ENCODE peak calls at places on chromosomes 3 and 15, in four cellular contexts. Q is IMR-90, H is H1, M is H9. B is an unnamed sample.

GRCh38 chr3:153628591-153628990 is 466.6 kb downstream of the RAP2B start:
- DNase-seq in M (no peak), H (no peak), Q (no peak), B (no peak)

GRCh38 chr3:157087398-157088132 is 72.4 kb downstream of the CCNL1 start:
- DNase-seq in Q (no peak), H (no peak), M (no peak), B (no peak)

GRCh38 chr15:62079594-62079993 is 12.8 kb downstream of the C2CD4A start:
- DNase-seq in H (no peak), Q (no peak), M (no peak), B (no peak)

GRCh38 chr3:196624008-196624790 is 15.3 kb upstream of the NRROS start:
- DNase-seq in Q (no peak), M (no peak), H (no peak), B (no peak)

GRCh38 chr3:159236306-159236705 is 434.5 kb downstream of the MFSD1 start:
- DNase-seq in M (no peak), Q (no peak), H (no peak), B (no peak)

GRCh38 chr15:78204351-78205309 is 29.7 kb downstream of the ACSBG1 start:
- DNase-seq in Q (no peak), M (peak), H (no peak), B (no peak)

GRCh38 chr15:45660231-45660979 is 25.6 kb downstream of the SQOR start:
- DNase-seq in H (no peak), Q (peak), M (no peak), B (peak)

GRCh38 chr15:69852482-69853275 is 245.0 kb downstream of the TLE3 start:
- DNase-seq in M (no peak), Q (peak), H (no peak), B (no peak)

GRCh38 chr3:127593187-127593586 is 2.7 kb upstream of the TPRA1 start:
- DNase-seq in H (no peak), M (no peak), Q (no peak), B (no peak)

GRCh38 chr15:80639168-80639555 is 55.9 kb upstream of the ABHD17C start:
- DNase-seq in Q (no peak), H (no peak), M (no peak), B (no peak)

GRCh38 chr3:48607519-48607918 is 1.9 kb downstream of the UQCRC1 start:
- DNase-seq in M (no peak), H (no peak), Q (no peak), B (no peak)

GRCh38 chr3:184040010-184040409 is 8.5 kb downstream of the HTR3D start:
- DNase-seq in M (peak), H (no peak), Q (peak), B (peak)

GRCh38 chr15:24772709-24773373 is 97.3 kb downstream of the NPAP1 start:
- DNase-seq in H (peak), Q (peak), M (peak), B (peak)

GRCh38 chr3:72629191-72629611 is 219.0 kb downstream of the SHQ1 start:
- DNase-seq in M (no peak), H (no peak), Q (no peak), B (peak)

GRCh38 chr15:58346361-58346760 is 85.4 kb upstream of the LIPC start:
- DNase-seq in M (no peak), Q (no peak), H (no peak), B (peak)

GRCh38 chr3:10286596-10287295 is 6.0 kb downstream of the GHRL start:
- DNase-seq in Q (peak), H (peak), M (peak), B (peak)

GRCh38 chr3:41304603-41305002 is 105.3 kb downstream of the CTNNB1 start:
- DNase-seq in H (no peak), M (no peak), Q (peak), B (no peak)

GRCh38 chr15:67840747-67841634 is 1.1 kb upstream of the RNU6-1 start:
- DNase-seq in H (no peak), M (no peak), Q (peak), B (peak)

GRCh38 chr3:168684519-168684918 is 588.8 kb upstream of the GOLIM4 start:
- DNase-seq in H (no peak), Q (no peak), M (no peak), B (peak)

GRCh38 chr15:25362545-25362944 is 76.3 kb downstream of the UBE3A start:
- DNase-seq in M (no peak), H (no peak), Q (no peak), B (no peak)

GRCh38 chr15:68326711-68327412 is 49.3 kb downstream of the FEM1B start:
- DNase-seq in Q (no peak), H (no peak), M (no peak), B (no peak)

GRCh38 chr15:31792611-31793199 is 237.6 kb upstream of the CHRNA7 start:
- DNase-seq in M (no peak), H (no peak), Q (no peak), B (no peak)

GRCh38 chr15:92910451-92910850 is 10.3 kb downstream of the CHD2 start:
- DNase-seq in M (no peak), H (no peak), Q (no peak), B (no peak)

GRCh38 chr15:64251121-64251520 is 88.3 kb upstream of the PPIB start:
- DNase-seq in M (no peak), Q (peak), H (no peak), B (no peak)

GRCh38 chr3:197516517-197516889 is 39.3 kb downstream of the BDH1 start:
- DNase-seq in M (no peak), Q (peak), H (no peak), B (peak)

GRCh38 chr15:98304366-98304765 is 343.9 kb downstream of the ARRDC4 start:
- DNase-seq in Q (no peak), M (no peak), H (no peak), B (no peak)

GRCh38 chr15:40243126-40243810 is 4.4 kb downstream of the PAK6 start:
- DNase-seq in M (no peak), H (no peak), Q (no peak), B (no peak)

GRCh38 chr3:161028485-161029018 is 76.6 kb downstream of the B3GALNT1 start:
- DNase-seq in H (peak), M (no peak), Q (no peak), B (peak)

GRCh38 chr3:8959683-8960082 is 3.6 kb downstream of the RAD18 start:
- DNase-seq in M (no peak), H (no peak), Q (no peak), B (no peak)

GRCh38 chr3:121951291-121951690 is 57.1 kb downstream of the SLC15A2 start:
- DNase-seq in M (no peak), H (no peak), Q (peak), B (no peak)

GRCh38 chr3:194023501-194024280 is 112.3 kb upstream of the HES1 start:
- DNase-seq in Q (no peak), M (no peak), H (no peak), B (no peak)

GRCh38 chr15:40815042-40815678 is 7.9 kb upstream of the DNAJC17 start:
- DNase-seq in M (no peak), Q (no peak), H (no peak), B (no peak)

GRCh38 chr3:195808741-195809290 is 2.9 kb downstream of the MUC4 start:
- DNase-seq in Q (no peak), H (no peak), M (no peak), B (peak)

GRCh38 chr3:104908761-104909160 is 457.9 kb upstream of the ALCAM start:
- DNase-seq in Q (no peak), H (no peak), M (no peak), B (peak)

GRCh38 chr15:29538110-29538509 is 268.5 kb upstream of the NSMCE3 start:
- DNase-seq in M (no peak), Q (no peak), H (no peak), B (no peak)

GRCh38 chr3:24853685-24854341 is 359.2 kb upstream of the THRB start:
- DNase-seq in M (no peak), H (no peak), Q (no peak), B (no peak)

GRCh38 chr15:81531971-81532370 is 158.0 kb upstream of the TMC3 start:
- DNase-seq in M (no peak), H (no peak), Q (peak), B (no peak)

GRCh38 chr3:145692751-145693150 is 468.2 kb downstream of the PLOD2 start:
- DNase-seq in M (no peak), H (no peak), Q (no peak), B (peak)

GRCh38 chr3:103873897-103874545 is 1439.2 kb downstream of the ZPLD1 start:
- DNase-seq in H (no peak), M (no peak), Q (no peak), B (no peak)
- H4K5ac ChIP-seq in H (no peak), M (no peak), Q (no peak), B (no peak)

GRCh38 chr15:49327927-49328326 is 95.1 kb upstream of the FGF7 start:
- DNase-seq in H (no peak), M (no peak), Q (no peak), B (no peak)

GRCh38 chr15:49330166-49330565 is 92.9 kb upstream of the FGF7 start:
- DNase-seq in M (no peak), Q (peak), H (no peak), B (no peak)

GRCh38 chr15:49328941-49329340 is 94.1 kb upstream of the FGF7 start:
- DNase-seq in Q (no peak), M (no peak), H (peak), B (peak)

GRCh38 chr15:49331951-49332350 is 91.1 kb upstream of the FGF7 start:
- DNase-seq in Q (peak), M (no peak), H (no peak), B (no peak)
- H4K5ac ChIP-seq in Q (no peak), M (peak), H (no peak), B (no peak)

GRCh38 chr3:123422457-123422856 is 26.4 kb downstream of the ADCY5 start:
- DNase-seq in M (peak), H (no peak), Q (no peak), B (peak)

GRCh38 chr3:123421353-123422174 is 27.3 kb downstream of the ADCY5 start:
- DNase-seq in M (no peak), Q (no peak), H (no peak), B (no peak)

GRCh38 chr3:123419850-123420292 is 29.0 kb downstream of the ADCY5 start:
- DNase-seq in M (no peak), H (no peak), Q (no peak), B (no peak)

GRCh38 chr3:123419156-123419849 is 29.6 kb downstream of the ADCY5 start:
- DNase-seq in H (no peak), M (no peak), Q (no peak), B (no peak)

DNA sequence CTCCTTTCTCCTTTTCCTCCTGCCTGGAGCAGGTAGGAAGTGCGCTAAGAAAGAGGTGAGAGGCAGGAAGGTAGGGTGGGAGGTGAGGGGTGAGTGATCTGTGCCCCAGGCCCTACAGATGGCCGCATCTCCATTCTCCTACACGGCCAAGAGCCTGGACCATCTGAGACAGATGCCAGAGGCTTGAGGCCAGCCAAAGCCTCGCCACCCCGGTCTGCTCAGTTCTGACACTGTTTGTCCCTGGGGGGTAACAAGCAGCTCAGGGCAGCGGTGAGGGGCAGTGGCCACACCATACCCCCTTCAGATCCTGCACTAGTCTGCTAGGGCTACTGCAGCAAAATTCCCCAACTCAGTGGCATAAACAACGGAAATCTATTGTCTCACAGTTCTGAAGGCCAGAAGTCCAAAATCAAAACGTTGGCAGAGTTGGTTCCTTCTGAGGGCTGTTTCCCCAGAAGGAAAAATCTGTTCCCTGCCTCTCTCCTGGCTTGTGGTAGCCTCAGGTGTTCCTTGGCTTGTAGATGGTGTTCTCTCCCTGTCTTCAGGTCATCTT is 28.4 kb downstream of the ADCY5 start:
- DNase-seq in Q (no peak), M (no peak), H (no peak), B (no peak)
- H4K5ac ChIP-seq in Q (no peak), M (no peak), H (no peak), B (no peak)

GRCh38 chr3:14359348-14359747 is 43.1 kb upstream of the SLC6A6 start:
- DNase-seq in Q (no peak), H (no peak), M (no peak), B (no peak)

GRCh38 chr3:14358426-14359211 is 43.8 kb upstream of the SLC6A6 start:
- DNase-seq in H (no peak), Q (peak), M (no peak), B (no peak)

GRCh38 chr3:14362890-14363289 is 39.5 kb upstream of the SLC6A6 start:
- DNase-seq in H (no peak), Q (no peak), M (no peak), B (no peak)

GRCh38 chr3:14361068-14361677 is 41.2 kb upstream of the SLC6A6 start:
- DNase-seq in Q (no peak), H (no peak), M (no peak), B (no peak)

GRCh38 chr3:14360123-14360881 is 42.1 kb upstream of the SLC6A6 start:
- DNase-seq in M (no peak), H (no peak), Q (peak), B (no peak)
- H4K5ac ChIP-seq in M (no peak), H (no peak), Q (peak), B (no peak)

GRCh38 chr15:34855397-34855796 is 60.0 kb upstream of the ACTC1 start:
- DNase-seq in M (no peak), H (no peak), Q (peak), B (no peak)
- H4K5ac ChIP-seq in M (no peak), H (no peak), Q (no peak), B (no peak)

DNA sequence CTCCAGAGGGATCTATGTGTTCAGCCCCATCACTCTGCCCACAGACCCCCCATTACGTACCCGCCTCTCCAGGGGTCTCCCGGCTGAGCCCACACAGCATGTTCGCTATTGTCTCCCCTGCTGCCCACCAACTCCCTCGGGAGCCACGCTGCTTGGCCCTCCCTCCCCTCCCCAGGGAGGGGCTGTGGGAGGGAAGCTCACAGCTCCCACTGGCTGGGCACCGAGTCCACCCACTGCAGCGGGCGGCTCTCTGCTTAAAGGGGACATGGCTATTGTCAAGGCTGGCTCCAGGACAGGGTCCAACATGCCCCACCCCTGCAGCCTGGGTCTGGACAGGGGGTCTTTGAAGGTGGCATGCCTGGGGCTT is at the start of gene GRIP2:
- DNase-seq in H (no peak), M (no peak), Q (no peak), B (no peak)
- H4K5ac ChIP-seq in H (no peak), M (no peak), Q (no peak), B (no peak)